ENCODE peak calls at places on chromosomes 11 and 22, in seven cellular contexts. One of them, this sample, is unnamed.

GRCh38 chr11:131667566-131667965 is 297.2 kb downstream of the NTM start:
- DNase-seq in prostate gland: no peak
- DNase-seq in adrenal gland: no peak
- DNase-seq in HCT116: no peak
- DNase-seq in left ventricle myocardium inferior: no peak
- DNase-seq in heart right ventricle: no peak
- DNase-seq in B cell: no peak
- DNase-seq in this sample: no peak

GRCh38 chr11:64571410-64572091 is 19.5 kb upstream of the SLC22A12 start:
- DNase-seq in left ventricle myocardium inferior: no peak
- DNase-seq in heart right ventricle: no peak
- DNase-seq in B cell: no peak
- DNase-seq in HCT116: no peak
- DNase-seq in adrenal gland: no peak
- DNase-seq in prostate gland: peak; percentile 36
- DNase-seq in this sample: no peak

GRCh38 chr11:65502274-65502851 is 3.5 kb downstream of the MALAT1 start:
- DNase-seq in left ventricle myocardium inferior: no peak
- DNase-seq in B cell: no peak
- DNase-seq in adrenal gland: no peak
- DNase-seq in HCT116: no peak
- DNase-seq in prostate gland: no peak
- DNase-seq in heart right ventricle: no peak
- DNase-seq in this sample: no peak

GRCh38 chr11:35190804-35191348 is 51.9 kb downstream of the CD44 start:
- DNase-seq in B cell: no peak
- DNase-seq in adrenal gland: no peak
- DNase-seq in left ventricle myocardium inferior: no peak
- DNase-seq in prostate gland: no peak
- DNase-seq in heart right ventricle: no peak
- DNase-seq in HCT116: no peak
- DNase-seq in this sample: no peak

GRCh38 chr22:29917052-29917902 is 34.3 kb downstream of the MTMR3 start:
- DNase-seq in adrenal gland: peak; percentile 49
- DNase-seq in left ventricle myocardium inferior: no peak
- DNase-seq in prostate gland: no peak
- DNase-seq in heart right ventricle: no peak
- DNase-seq in B cell: no peak
- DNase-seq in HCT116: no peak
- DNase-seq in this sample: no peak

GRCh38 chr22:29152381-29153138 is 53.1 kb upstream of the EMID1 start:
- DNase-seq in left ventricle myocardium inferior: peak; percentile 39
- DNase-seq in heart right ventricle: peak; percentile 47
- DNase-seq in adrenal gland: no peak
- DNase-seq in HCT116: no peak
- DNase-seq in prostate gland: no peak
- DNase-seq in B cell: no peak
- DNase-seq in this sample: no peak

GRCh38 chr11:68314203-68314885 is 2.0 kb downstream of the LRP5 start:
- DNase-seq in B cell: no peak
- DNase-seq in left ventricle myocardium inferior: no peak
- DNase-seq in adrenal gland: no peak
- DNase-seq in prostate gland: no peak
- DNase-seq in HCT116: no peak
- DNase-seq in heart right ventricle: no peak
- DNase-seq in this sample: no peak

GRCh38 chr11:18495268-18495667 is 31.5 kb downstream of the TSG101 start:
- DNase-seq in left ventricle myocardium inferior: no peak
- DNase-seq in HCT116: no peak
- DNase-seq in heart right ventricle: no peak
- DNase-seq in B cell: peak; percentile 68
- DNase-seq in adrenal gland: no peak
- DNase-seq in prostate gland: no peak
- DNase-seq in this sample: no peak

GRCh38 chr22:46056169-46057041 is 79.4 kb upstream of the WNT7B start:
- DNase-seq in adrenal gland: no peak
- DNase-seq in B cell: no peak
- DNase-seq in prostate gland: no peak
- DNase-seq in heart right ventricle: no peak
- DNase-seq in left ventricle myocardium inferior: peak; percentile 38
- DNase-seq in HCT116: no peak
- DNase-seq in this sample: no peak

GRCh38 chr22:22408731-22409696 is 99.5 kb downstream of the ZNF280B start:
- DNase-seq in heart right ventricle: no peak
- DNase-seq in prostate gland: no peak
- DNase-seq in adrenal gland: peak; percentile 38
- DNase-seq in HCT116: peak; percentile 33
- DNase-seq in left ventricle myocardium inferior: no peak
- DNase-seq in B cell: peak; percentile 64
- DNase-seq in this sample: peak; percentile 80
- TF ChIP-seq CTCF in heart right ventricle: peak; percentile 49
- TF ChIP-seq CTCF in prostate gland: peak; percentile 10
- TF ChIP-seq CTCF in adrenal gland: peak; percentile 47
- TF ChIP-seq CTCF in HCT116: peak; percentile 38
- TF ChIP-seq CTCF in left ventricle myocardium inferior: peak; percentile 32
- TF ChIP-seq CTCF in B cell: no peak
- TF ChIP-seq CTCF in this sample: peak; percentile 43

GRCh38 chr11:62666259-62666926 is 1.3 kb downstream of the CSKMT start:
- DNase-seq in adrenal gland: no peak
- DNase-seq in B cell: no peak
- DNase-seq in heart right ventricle: no peak
- DNase-seq in prostate gland: no peak
- DNase-seq in left ventricle myocardium inferior: no peak
- DNase-seq in HCT116: no peak
- DNase-seq in this sample: no peak
- TF ChIP-seq CTCF in adrenal gland: no peak
- TF ChIP-seq CTCF in B cell: no peak
- TF ChIP-seq CTCF in heart right ventricle: no peak
- TF ChIP-seq CTCF in prostate gland: no peak
- TF ChIP-seq CTCF in left ventricle myocardium inferior: no peak
- TF ChIP-seq CTCF in HCT116: no peak
- TF ChIP-seq CTCF in this sample: no peak

DNA sequence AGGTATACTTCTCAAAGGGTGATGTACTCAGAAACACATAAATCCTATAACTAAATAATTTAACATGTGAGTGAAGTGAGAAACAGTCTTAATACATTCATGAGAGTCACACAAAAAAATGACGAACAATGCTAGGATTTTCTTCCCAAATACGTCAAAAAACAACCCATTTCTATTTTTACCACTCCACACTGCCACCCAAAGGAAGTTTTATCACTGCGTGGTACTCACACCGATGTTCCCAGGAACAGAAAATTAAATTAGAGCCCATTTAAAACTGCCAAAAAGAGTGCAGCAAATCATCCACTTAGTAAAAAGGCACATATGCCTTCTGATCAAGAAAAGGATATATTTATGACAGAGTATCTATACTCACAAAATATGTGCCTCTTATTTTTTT is 710.9 kb upstream of the FAT3 start:
- DNase-seq in left ventricle myocardium inferior: no peak
- DNase-seq in prostate gland: no peak
- DNase-seq in HCT116: no peak
- DNase-seq in adrenal gland: no peak
- DNase-seq in B cell: no peak
- DNase-seq in heart right ventricle: no peak
- DNase-seq in this sample: no peak
- TF ChIP-seq CTCF in left ventricle myocardium inferior: peak; percentile 23
- TF ChIP-seq CTCF in prostate gland: no peak
- TF ChIP-seq CTCF in HCT116: no peak
- TF ChIP-seq CTCF in adrenal gland: no peak
- TF ChIP-seq CTCF in B cell: no peak
- TF ChIP-seq CTCF in heart right ventricle: peak; percentile 15
- TF ChIP-seq CTCF in this sample: no peak

DNA sequence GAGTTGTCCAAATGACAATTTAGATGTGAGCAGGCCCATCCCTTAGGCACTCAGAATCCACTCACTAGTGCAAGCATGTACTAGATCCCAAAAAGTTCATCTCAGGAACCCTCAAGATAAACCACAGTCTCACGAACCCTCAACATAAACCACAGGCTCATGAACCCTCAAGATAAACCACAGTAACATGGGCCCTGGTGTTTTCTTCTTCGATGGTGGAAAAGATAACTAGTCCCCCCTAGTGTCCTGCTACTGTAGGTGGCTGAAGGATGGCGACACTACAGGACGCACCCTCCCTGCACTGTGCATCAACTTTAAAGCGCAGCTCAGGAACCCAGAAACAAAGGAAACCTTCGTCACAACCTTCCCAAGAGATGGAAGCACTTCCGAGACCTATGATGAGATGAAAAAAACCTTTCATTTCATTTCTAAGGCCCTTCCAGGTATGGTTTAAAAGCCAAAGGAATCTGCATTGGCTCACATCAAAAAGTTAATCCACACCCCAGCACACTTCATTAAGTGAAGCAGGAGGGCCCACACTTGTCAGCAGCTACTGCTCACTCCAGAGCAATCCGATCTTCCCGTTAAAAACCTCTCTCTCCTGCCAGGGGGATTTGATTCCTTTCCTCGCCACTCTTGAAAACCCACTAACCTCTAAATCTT is 2.4 kb downstream of the LARGE1 start:
- DNase-seq in prostate gland: no peak
- DNase-seq in heart right ventricle: no peak
- DNase-seq in HCT116: no peak
- DNase-seq in adrenal gland: no peak
- DNase-seq in left ventricle myocardium inferior: no peak
- DNase-seq in B cell: no peak
- DNase-seq in this sample: peak; percentile 57
- TF ChIP-seq CTCF in prostate gland: peak; percentile 12
- TF ChIP-seq CTCF in heart right ventricle: peak; percentile 28
- TF ChIP-seq CTCF in HCT116: no peak
- TF ChIP-seq CTCF in adrenal gland: no peak
- TF ChIP-seq CTCF in left ventricle myocardium inferior: peak; percentile 39
- TF ChIP-seq CTCF in B cell: no peak
- TF ChIP-seq CTCF in this sample: peak; percentile 68

GRCh38 chr11:62545437-62546243 is 966 bp downstream of the AHNAK start:
- DNase-seq in prostate gland: peak; percentile 92
- DNase-seq in B cell: peak; percentile 54
- DNase-seq in left ventricle myocardium inferior: peak; percentile 95
- DNase-seq in adrenal gland: peak; percentile 94
- DNase-seq in heart right ventricle: peak; percentile 96
- DNase-seq in HCT116: peak; percentile 75
- DNase-seq in this sample: no peak
- TF ChIP-seq CTCF in prostate gland: peak; percentile 3
- TF ChIP-seq CTCF in B cell: no peak
- TF ChIP-seq CTCF in left ventricle myocardium inferior: peak; percentile 23
- TF ChIP-seq CTCF in adrenal gland: no peak
- TF ChIP-seq CTCF in heart right ventricle: no peak
- TF ChIP-seq CTCF in HCT116: no peak
- TF ChIP-seq CTCF in this sample: no peak

DNA sequence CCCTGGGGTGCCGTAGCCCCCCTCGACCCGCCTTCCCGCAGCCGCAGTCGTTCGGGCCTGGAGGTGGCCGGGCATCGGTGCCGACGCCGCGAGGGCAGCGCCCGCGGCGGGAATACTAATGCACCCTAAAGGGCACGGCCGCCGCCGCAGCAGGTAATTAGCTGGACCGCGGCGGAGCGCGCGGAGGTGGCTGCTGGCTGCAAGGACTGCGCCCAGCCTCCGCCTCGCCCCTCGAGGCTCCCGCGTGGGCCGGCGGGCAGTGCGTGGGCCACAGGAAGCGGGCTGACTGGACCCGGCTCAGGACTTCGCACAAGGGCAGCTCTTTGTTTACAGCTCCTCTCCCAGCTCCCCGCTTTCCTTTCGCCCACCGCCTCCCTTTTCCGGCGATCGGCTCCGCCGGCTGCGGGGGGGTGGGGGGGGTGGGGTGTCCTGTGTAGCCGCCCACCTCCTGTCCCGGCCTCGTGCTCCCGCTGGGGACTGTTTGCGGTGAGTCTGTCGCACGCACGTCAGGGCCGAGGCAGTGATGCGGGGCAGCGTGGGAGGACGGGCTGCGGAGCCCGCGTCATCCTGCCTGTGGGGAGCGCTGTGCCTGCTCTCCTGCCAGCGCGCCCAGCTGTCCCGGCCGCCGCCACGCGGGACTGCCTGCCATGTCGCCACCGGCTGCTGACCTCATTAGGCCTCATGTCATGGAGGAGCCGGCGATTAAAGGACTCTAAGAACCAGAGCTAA is 53.2 kb downstream of the GRIK4 start:
- DNase-seq in left ventricle myocardium inferior: peak; percentile 45
- DNase-seq in heart right ventricle: peak; percentile 51
- DNase-seq in prostate gland: no peak
- DNase-seq in B cell: peak; percentile 68
- DNase-seq in adrenal gland: peak; percentile 67
- DNase-seq in HCT116: no peak
- DNase-seq in this sample: peak; percentile 89
- TF ChIP-seq CTCF in left ventricle myocardium inferior: peak; percentile 17
- TF ChIP-seq CTCF in heart right ventricle: peak; percentile 20
- TF ChIP-seq CTCF in prostate gland: no peak
- TF ChIP-seq CTCF in B cell: no peak
- TF ChIP-seq CTCF in adrenal gland: no peak
- TF ChIP-seq CTCF in HCT116: no peak
- TF ChIP-seq CTCF in this sample: peak; percentile 48

This sample was measured in GM13976.